ENCODE peak calls at places on chromosome 15, in nine cellular contexts. C is H7, Y is neuronal stem cell, E is colonic mucosa, X is tibial artery, P is astrocyte of the cerebellum, V is brain microvascular endothelial cell, D is tibial nerve, G is stomach. O is an unnamed sample.

GRCh38 chr15:82044373-82045178 is 1.2 kb downstream of the MEX3B start:
- DNase-seq in C (peak), Y (peak), E (peak), X (peak), P (peak), V (peak), D (peak), G (no peak), O (peak)

GRCh38 chr15:64685230-64685886 is 90.0 kb downstream of the RBPMS2 start:
- DNase-seq in C (peak), Y (no peak), E (no peak), X (no peak), P (no peak), V (no peak), D (no peak), G (no peak), O (no peak)

GRCh38 chr15:72958634-72959033 is 93.6 kb upstream of the NEO1 start:
- DNase-seq in C (no peak), Y (no peak), E (peak), X (no peak), P (no peak), V (no peak), D (no peak), G (no peak), O (no peak)

GRCh38 chr15:68643216-68643830 is 64.5 kb downstream of the CORO2B start:
- DNase-seq in C (no peak), Y (no peak), E (no peak), X (peak), P (no peak), V (no peak), D (no peak), G (no peak), O (peak)

GRCh38 chr15:67531379-67532059 is 10.6 kb downstream of the C15orf61 start:
- DNase-seq in C (no peak), Y (no peak), E (no peak), X (no peak), P (no peak), V (peak), D (no peak), G (no peak), O (no peak)

GRCh38 chr15:48644827-48645557 is 517 bp downstream of the FBN1 start:
- DNase-seq in C (peak), Y (peak), E (no peak), X (peak), P (no peak), V (no peak), D (no peak), G (no peak), O (peak)

GRCh38 chr15:100849021-100849831 is 30.4 kb upstream of the ALDH1A3 start:
- DNase-seq in C (no peak), Y (no peak), E (peak), X (no peak), P (no peak), V (peak), D (no peak), G (peak), O (no peak)

GRCh38 chr15:75058127-75058905 is 34.9 kb downstream of the PPCDC start:
- DNase-seq in C (no peak), Y (no peak), E (peak), X (no peak), P (no peak), V (no peak), D (no peak), G (no peak), O (no peak)

GRCh38 chr15:80820092-80820491 is 40.9 kb downstream of the CEMIP start:
- DNase-seq in C (no peak), Y (no peak), E (no peak), X (no peak), P (no peak), V (no peak), D (no peak), G (no peak), O (no peak)

GRCh38 chr15:31556494-31557150 is 230.0 kb downstream of the KLF13 start:
- DNase-seq in C (no peak), Y (no peak), E (no peak), X (no peak), P (no peak), V (no peak), D (no peak), G (no peak), O (no peak)

GRCh38 chr15:31560643-31561042 is 234.0 kb downstream of the KLF13 start:
- DNase-seq in C (no peak), Y (no peak), E (no peak), X (no peak), P (no peak), V (no peak), D (no peak), G (no peak), O (no peak)

GRCh38 chr15:31561156-31561555 is 234.5 kb downstream of the KLF13 start:
- DNase-seq in C (no peak), Y (no peak), E (no peak), X (no peak), P (no peak), V (no peak), D (no peak), G (no peak), O (no peak)

GRCh38 chr15:31557899-31558298 is 231.3 kb downstream of the KLF13 start:
- DNase-seq in C (no peak), Y (no peak), E (no peak), X (no peak), P (no peak), V (no peak), D (no peak), G (no peak), O (no peak)

GRCh38 chr15:31558840-31559239 is 232.2 kb downstream of the KLF13 start:
- DNase-seq in C (no peak), Y (no peak), E (no peak), X (no peak), P (no peak), V (no peak), D (no peak), G (no peak), O (no peak)
- H3K4me3 ChIP-seq in C (no peak), Y (no peak), E (no peak), X (no peak), P (no peak), V (no peak), D (no peak), G (no peak), O (no peak)

GRCh38 chr15:90987561-90988141 is 6.7 kb downstream of the PRC1 start:
- DNase-seq in C (no peak), Y (no peak), E (no peak), X (no peak), P (no peak), V (no peak), D (no peak), G (no peak), O (no peak)

GRCh38 chr15:90989040-90989768 is 5.1 kb downstream of the PRC1 start:
- DNase-seq in C (no peak), Y (no peak), E (no peak), X (no peak), P (no peak), V (no peak), D (no peak), G (no peak), O (no peak)

GRCh38 chr15:90990446-90990845 is 3.9 kb downstream of the PRC1 start:
- DNase-seq in C (no peak), Y (no peak), E (no peak), X (no peak), P (no peak), V (no peak), D (no peak), G (no peak), O (no peak)

GRCh38 chr15:90986790-90987507 is 7.4 kb downstream of the PRC1 start:
- DNase-seq in C (no peak), Y (no peak), E (no peak), X (no peak), P (no peak), V (no peak), D (no peak), G (no peak), O (no peak)

GRCh38 chr15:90988249-90988648 is 6.1 kb downstream of the PRC1 start:
- DNase-seq in C (no peak), Y (no peak), E (no peak), X (no peak), P (no peak), V (no peak), D (no peak), G (no peak), O (peak)
- H3K4me3 ChIP-seq in C (no peak), Y (no peak), E (no peak), X (no peak), P (no peak), V (no peak), D (no peak), G (no peak), O (peak)

GRCh38 chr15:85403745-85404144 is 23.3 kb downstream of the AKAP13 start:
- DNase-seq in C (no peak), Y (no peak), E (no peak), X (no peak), P (no peak), V (no peak), D (peak), G (no peak), O (no peak)
- H3K4me3 ChIP-seq in C (no peak), Y (no peak), E (no peak), X (no peak), P (no peak), V (no peak), D (no peak), G (no peak), O (no peak)

GRCh38 chr15:73964736-73965093 is 27.4 kb downstream of the STOML1 start:
- DNase-seq in C (peak), Y (peak), E (peak), X (peak), P (peak), V (peak), D (peak), G (peak), O (peak)
- H3K4me3 ChIP-seq in C (no peak), Y (no peak), E (no peak), X (no peak), P (no peak), V (peak), D (no peak), G (peak), O (no peak)

DNA sequence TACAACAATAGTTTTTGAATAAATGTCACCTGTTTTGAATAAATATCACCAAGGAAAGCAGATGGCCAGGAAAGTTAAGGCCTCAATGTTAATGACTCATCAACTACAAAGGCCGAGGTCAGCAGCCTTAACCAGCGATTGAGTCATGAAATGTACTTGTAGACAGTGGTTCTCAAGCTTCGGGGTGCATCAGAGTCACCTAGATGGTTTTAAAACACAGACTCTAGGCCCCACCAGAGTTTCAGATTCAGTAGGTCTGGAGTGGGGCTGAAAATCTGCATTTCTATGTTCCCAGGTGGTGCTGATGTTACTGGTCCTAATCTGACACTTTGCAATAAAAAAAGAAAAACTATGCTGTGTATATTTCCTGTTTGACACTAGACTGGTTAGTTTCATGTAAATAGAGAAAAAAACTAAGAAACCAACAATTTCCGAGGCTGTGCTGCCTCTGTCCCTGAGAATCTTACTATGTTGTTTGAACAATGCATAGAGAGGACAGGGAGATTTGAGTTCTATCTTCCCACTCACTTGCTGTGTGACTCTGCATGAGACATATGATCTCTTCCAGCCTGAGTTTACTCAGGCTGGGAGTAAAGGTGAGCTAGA is 9.8 kb downstream of the RAB27A start:
- DNase-seq in C (no peak), Y (no peak), E (no peak), X (no peak), P (peak), V (peak), D (no peak), G (no peak), O (no peak)
- H3K4me3 ChIP-seq in C (no peak), Y (no peak), E (no peak), X (no peak), P (no peak), V (no peak), D (no peak), G (no peak), O (no peak)

GRCh38 chr15:43550527-43551363 is 33.3 kb downstream of the MAP1A start:
- DNase-seq in C (no peak), Y (no peak), E (no peak), X (no peak), P (peak), V (no peak), D (no peak), G (no peak), O (no peak)
- H3K4me3 ChIP-seq in C (no peak), Y (no peak), E (no peak), X (no peak), P (no peak), V (no peak), D (no peak), G (no peak), O (no peak)

DNA sequence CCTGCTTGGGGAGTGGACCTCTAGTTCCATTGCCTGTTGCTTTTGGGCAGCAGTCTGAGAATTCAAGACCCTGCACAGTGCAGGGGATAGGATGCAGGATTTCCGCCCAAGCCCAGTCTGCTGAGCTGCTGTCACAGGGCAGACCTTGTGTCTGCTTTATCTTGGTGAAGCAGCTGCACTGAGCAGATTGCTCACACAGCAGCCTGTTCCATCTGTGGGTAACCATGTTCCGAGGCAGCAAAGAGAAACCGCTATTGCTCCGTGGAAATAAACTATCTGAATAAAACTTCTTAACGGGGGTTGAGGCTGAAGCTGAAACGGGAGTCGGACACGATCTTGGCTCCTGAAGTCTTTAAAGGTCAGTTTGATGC is 202.3 kb downstream of the AKAP13 start:
- DNase-seq in C (no peak), Y (no peak), E (peak), X (peak), P (no peak), V (no peak), D (peak), G (peak), O (peak)
- H3K4me3 ChIP-seq in C (no peak), Y (no peak), E (peak), X (peak), P (no peak), V (no peak), D (peak), G (peak), O (no peak)